ENCODE peak calls at places on chromosomes 13 and 19, in six cellular contexts. One of them, this sample, is unnamed.

GRCh38 chr13:29446016-29446415 is 149.5 kb downstream of the SLC7A1 start:
- DNase-seq in HepG2: no peak
- DNase-seq in A549: no peak
- DNase-seq in HCT116: no peak
- DNase-seq in H1: no peak
- DNase-seq in GM12878: no peak
- DNase-seq in this sample: no peak

GRCh38 chr13:20702945-20703784 is at the start of gene IL17D:
- DNase-seq in HepG2: no peak
- DNase-seq in A549: no peak
- DNase-seq in HCT116: no peak
- DNase-seq in H1: peak
- DNase-seq in GM12878: no peak
- DNase-seq in this sample: peak

GRCh38 chr13:43195551-43195950 is 172.2 kb downstream of the DNAJC15 start:
- DNase-seq in HepG2: no peak
- DNase-seq in A549: no peak
- DNase-seq in HCT116: no peak
- DNase-seq in H1: no peak
- DNase-seq in GM12878: no peak
- DNase-seq in this sample: no peak

GRCh38 chr19:45547965-45548609 is 36.5 kb downstream of the OPA3 start:
- DNase-seq in HepG2: no peak
- DNase-seq in A549: peak
- DNase-seq in HCT116: peak
- DNase-seq in H1: no peak
- DNase-seq in GM12878: no peak
- DNase-seq in this sample: no peak

GRCh38 chr13:43489168-43489730 is 297.5 kb downstream of the ENOX1 start:
- DNase-seq in HepG2: no peak
- DNase-seq in A549: no peak
- DNase-seq in HCT116: no peak
- DNase-seq in H1: no peak
- DNase-seq in GM12878: no peak
- DNase-seq in this sample: no peak

GRCh38 chr19:45175663-45176345 is 2.2 kb downstream of the TRAPPC6A start:
- DNase-seq in HepG2: no peak
- DNase-seq in A549: no peak
- DNase-seq in HCT116: no peak
- DNase-seq in H1: no peak
- DNase-seq in GM12878: no peak
- DNase-seq in this sample: no peak

GRCh38 chr13:35824825-35825224 is 306.4 kb downstream of the DCLK1 start:
- DNase-seq in HepG2: no peak
- DNase-seq in A549: no peak
- DNase-seq in HCT116: no peak
- DNase-seq in H1: no peak
- DNase-seq in GM12878: no peak
- DNase-seq in this sample: no peak

GRCh38 chr13:48730971-48731658 is 77.4 kb downstream of the CYSLTR2 start:
- DNase-seq in HepG2: no peak
- DNase-seq in A549: no peak
- DNase-seq in HCT116: peak
- DNase-seq in H1: no peak
- DNase-seq in GM12878: no peak
- DNase-seq in this sample: peak

GRCh38 chr19:30386551-30387143 is 14.5 kb downstream of the ZNF536 start:
- DNase-seq in HepG2: no peak
- DNase-seq in A549: no peak
- DNase-seq in HCT116: no peak
- DNase-seq in H1: no peak
- DNase-seq in GM12878: no peak
- DNase-seq in this sample: no peak

GRCh38 chr13:32022292-32022691 is 9.3 kb upstream of the FRY start:
- DNase-seq in HepG2: no peak
- DNase-seq in A549: no peak
- DNase-seq in HCT116: no peak
- DNase-seq in H1: no peak
- DNase-seq in GM12878: no peak
- DNase-seq in this sample: no peak

GRCh38 chr19:57708641-57709354 is at the start of gene ZNF154:
- DNase-seq in HepG2: no peak
- DNase-seq in A549: no peak
- DNase-seq in HCT116: no peak
- DNase-seq in H1: peak
- DNase-seq in GM12878: no peak
- DNase-seq in this sample: no peak

GRCh38 chr13:26605845-26606244 is 48.4 kb downstream of the WASF3 start:
- DNase-seq in HepG2: peak
- DNase-seq in A549: peak
- DNase-seq in HCT116: no peak
- DNase-seq in H1: no peak
- DNase-seq in GM12878: no peak
- DNase-seq in this sample: peak

GRCh38 chr13:95677564-95678386 is 836 bp downstream of the DNAJC3 start:
- DNase-seq in HepG2: no peak
- DNase-seq in A549: peak
- DNase-seq in HCT116: no peak
- DNase-seq in H1: no peak
- DNase-seq in GM12878: no peak
- DNase-seq in this sample: peak

GRCh38 chr13:61286148-61286745 is 129.4 kb downstream of the PCDH20 start:
- DNase-seq in HepG2: peak
- DNase-seq in A549: no peak
- DNase-seq in HCT116: peak
- DNase-seq in H1: peak
- DNase-seq in GM12878: no peak
- DNase-seq in this sample: peak

GRCh38 chr13:55999709-56000108 is 1141.0 kb upstream of the PRR20A start:
- DNase-seq in HepG2: no peak
- DNase-seq in A549: no peak
- DNase-seq in HCT116: no peak
- DNase-seq in H1: no peak
- DNase-seq in GM12878: no peak
- DNase-seq in this sample: peak

GRCh38 chr19:16161848-16162247 is 11.5 kb downstream of the CIB3 start:
- DNase-seq in HepG2: no peak
- DNase-seq in A549: no peak
- DNase-seq in HCT116: peak
- DNase-seq in H1: no peak
- DNase-seq in GM12878: no peak
- DNase-seq in this sample: no peak

GRCh38 chr13:89324582-89324981 is 1653.4 kb downstream of the SLITRK5 start:
- DNase-seq in HepG2: no peak
- DNase-seq in A549: no peak
- DNase-seq in HCT116: no peak
- DNase-seq in H1: no peak
- DNase-seq in GM12878: no peak
- DNase-seq in this sample: no peak

GRCh38 chr19:18290250-18291018 is 9.0 kb upstream of the JUND start:
- DNase-seq in HepG2: no peak
- DNase-seq in A549: no peak
- DNase-seq in HCT116: no peak
- DNase-seq in H1: no peak
- DNase-seq in GM12878: peak
- DNase-seq in this sample: peak

GRCh38 chr19:35727053-35727955 is 9.5 kb downstream of the KMT2B start:
- DNase-seq in HepG2: no peak
- DNase-seq in A549: no peak
- DNase-seq in HCT116: no peak
- DNase-seq in H1: no peak
- DNase-seq in GM12878: no peak
- DNase-seq in this sample: no peak

GRCh38 chr19:49339364-49340068 is 4.3 kb downstream of the CD37 start:
- DNase-seq in HepG2: no peak
- DNase-seq in A549: no peak
- DNase-seq in HCT116: no peak
- DNase-seq in H1: peak
- DNase-seq in GM12878: no peak
- DNase-seq in this sample: no peak

GRCh38 chr19:1232652-1233360 is 5.0 kb downstream of the CBARP start:
- DNase-seq in HepG2: no peak
- DNase-seq in A549: no peak
- DNase-seq in HCT116: no peak
- DNase-seq in H1: no peak
- DNase-seq in GM12878: no peak
- DNase-seq in this sample: no peak

GRCh38 chr19:47776568-47776967 is 1.9 kb upstream of the SELENOW start:
- DNase-seq in HepG2: peak
- DNase-seq in A549: no peak
- DNase-seq in HCT116: no peak
- DNase-seq in H1: no peak
- DNase-seq in GM12878: no peak
- DNase-seq in this sample: no peak

GRCh38 chr13:32453981-32454380 is 26.1 kb upstream of the N4BP2L1 start:
- DNase-seq in HepG2: no peak
- DNase-seq in A549: no peak
- DNase-seq in HCT116: no peak
- DNase-seq in H1: no peak
- DNase-seq in GM12878: no peak
- DNase-seq in this sample: no peak

GRCh38 chr13:39134574-39134973 is 96.3 kb downstream of the NHLRC3 start:
- DNase-seq in HepG2: no peak
- DNase-seq in A549: no peak
- DNase-seq in HCT116: no peak
- DNase-seq in H1: no peak
- DNase-seq in GM12878: no peak
- DNase-seq in this sample: no peak

GRCh38 chr13:32802159-32802558 is 214.1 kb upstream of the KL start:
- DNase-seq in HepG2: no peak
- DNase-seq in A549: no peak
- DNase-seq in HCT116: no peak
- DNase-seq in H1: no peak
- DNase-seq in GM12878: no peak
- DNase-seq in this sample: no peak

GRCh38 chr19:28332351-28332750 is 880.6 kb downstream of the UQCRFS1 start:
- DNase-seq in HepG2: no peak
- DNase-seq in A549: no peak
- DNase-seq in HCT116: no peak
- DNase-seq in H1: no peak
- DNase-seq in GM12878: no peak
- DNase-seq in this sample: no peak
- TF ChIP-seq MAX in HepG2: no peak
- TF ChIP-seq MAX in A549: no peak
- TF ChIP-seq MAX in HCT116: no peak
- TF ChIP-seq MAX in H1: no peak
- TF ChIP-seq MAX in GM12878: no peak
- TF ChIP-seq MAX in this sample: no peak

DNA sequence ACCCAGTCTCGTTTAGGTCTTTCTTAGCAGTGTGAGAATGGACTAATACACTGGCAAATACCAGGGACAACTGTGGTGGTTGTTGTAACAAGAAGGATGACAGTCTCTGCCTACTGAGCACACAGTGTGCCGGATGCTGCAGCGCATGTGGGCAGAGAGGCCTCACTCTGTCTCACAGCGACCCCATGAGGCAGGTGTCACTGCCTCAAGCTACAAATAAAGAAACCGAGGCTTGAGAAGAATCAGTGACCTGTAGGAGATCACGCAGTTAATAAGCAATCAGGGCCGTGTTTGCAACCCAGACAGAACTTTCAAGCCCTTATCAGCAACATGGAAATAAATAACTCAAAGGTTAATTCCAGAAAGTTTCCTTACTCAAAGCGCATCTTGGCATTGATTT is 40.5 kb upstream of the GAS6 start:
- DNase-seq in HepG2: peak
- DNase-seq in A549: peak
- DNase-seq in HCT116: no peak
- DNase-seq in H1: peak
- DNase-seq in GM12878: no peak
- DNase-seq in this sample: peak
- TF ChIP-seq CTCF in HepG2: peak
- TF ChIP-seq CTCF in A549: peak
- TF ChIP-seq CTCF in HCT116: peak
- TF ChIP-seq CTCF in H1: peak
- TF ChIP-seq CTCF in GM12878: peak
- TF ChIP-seq CTCF in this sample: peak

DNA sequence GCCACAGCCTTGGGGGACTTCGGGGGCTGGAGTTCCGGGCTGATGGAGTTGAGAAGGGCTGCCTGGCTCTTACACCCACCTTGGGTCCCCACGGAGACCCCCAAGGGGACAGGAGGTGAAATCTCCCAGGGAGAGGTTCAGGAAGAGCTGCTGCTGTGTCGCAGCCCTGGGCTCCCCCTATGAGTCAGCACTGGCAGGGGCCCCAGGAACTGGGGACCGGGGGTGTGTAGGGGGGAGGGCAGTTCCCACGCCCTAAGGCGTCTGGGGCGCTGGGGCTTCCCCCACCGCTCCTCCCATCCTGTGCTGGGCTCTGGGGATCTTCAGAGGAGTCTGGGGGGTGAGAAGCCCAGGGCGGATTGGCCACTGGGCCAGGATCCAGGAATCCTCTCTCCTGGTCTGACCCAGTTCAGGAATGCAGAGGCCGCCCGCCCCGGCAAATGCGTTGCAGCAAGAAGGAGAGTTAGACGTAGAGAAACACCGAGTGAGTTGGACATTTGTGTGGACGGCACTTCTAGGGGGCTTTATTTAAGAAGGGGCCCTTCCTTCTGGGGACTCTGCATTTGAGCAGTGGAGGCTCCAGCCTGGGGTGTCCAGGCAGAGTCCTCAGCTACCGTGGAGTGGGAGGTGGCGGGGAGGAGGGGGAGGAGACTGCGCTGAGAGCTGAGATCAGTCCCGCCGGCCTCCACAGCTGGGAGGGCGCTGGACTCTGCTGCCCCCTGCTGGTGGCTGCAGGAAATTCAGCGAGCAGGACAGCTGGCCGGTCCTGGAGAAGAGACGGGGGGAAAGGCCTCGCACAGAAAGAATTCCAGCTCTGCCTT is 15.0 kb upstream of the NANOS3 start:
- DNase-seq in HepG2: peak
- DNase-seq in A549: no peak
- DNase-seq in HCT116: no peak
- DNase-seq in H1: peak
- DNase-seq in GM12878: peak
- DNase-seq in this sample: peak
- TF ChIP-seq POLR2A in HepG2: no peak
- TF ChIP-seq POLR2A in A549: no peak
- TF ChIP-seq POLR2A in HCT116: no peak
- TF ChIP-seq POLR2A in H1: peak
- TF ChIP-seq POLR2A in GM12878: peak
- TF ChIP-seq POLR2A in this sample: no peak

GRCh38 chr13:112454648-112455334 is 78.6 kb downstream of the SPACA7 start:
- DNase-seq in HepG2: no peak
- DNase-seq in A549: no peak
- DNase-seq in HCT116: no peak
- DNase-seq in H1: peak
- DNase-seq in GM12878: no peak
- DNase-seq in this sample: no peak

GRCh38 chr13:112456138-112457056 is 80.2 kb downstream of the SPACA7 start:
- DNase-seq in HepG2: no peak
- DNase-seq in A549: no peak
- DNase-seq in HCT116: no peak
- DNase-seq in H1: peak
- DNase-seq in GM12878: no peak
- DNase-seq in this sample: no peak

GRCh38 chr13:112457081-112457480 is 80.9 kb downstream of the SPACA7 start:
- DNase-seq in HepG2: no peak
- DNase-seq in A549: no peak
- DNase-seq in HCT116: no peak
- DNase-seq in H1: no peak
- DNase-seq in GM12878: no peak
- DNase-seq in this sample: no peak

GRCh38 chr13:112453874-112454647 is 77.9 kb downstream of the SPACA7 start:
- DNase-seq in HepG2: no peak
- DNase-seq in A549: no peak
- DNase-seq in HCT116: no peak
- DNase-seq in H1: peak
- DNase-seq in GM12878: no peak
- DNase-seq in this sample: no peak

GRCh38 chr13:112455476-112456059 is 79.4 kb downstream of the SPACA7 start:
- DNase-seq in HepG2: no peak
- DNase-seq in A549: no peak
- DNase-seq in HCT116: no peak
- DNase-seq in H1: peak
- DNase-seq in GM12878: no peak
- DNase-seq in this sample: no peak
- TF ChIP-seq MAX in HepG2: no peak
- TF ChIP-seq MAX in A549: no peak
- TF ChIP-seq MAX in HCT116: no peak
- TF ChIP-seq MAX in H1: no peak
- TF ChIP-seq MAX in GM12878: no peak
- TF ChIP-seq MAX in this sample: no peak

This sample was measured in NB4.